ENCODE peak calls at places on chromosomes 2 and 18, in four cellular contexts. One of them, this sample, is unnamed. For H3K4me1, the result is how much of the 10 kb centered on the place peaks cover.

GRCh38 chr2:72581560-72582181 is 244.2 kb downstream of the EXOC6B start:
- DNase-seq in heart left ventricle: no peak
- DNase-seq in left ventricle myocardium inferior: no peak
- DNase-seq in iPS DF 6.9: peak
- DNase-seq in this sample: no peak

GRCh38 chr18:23406271-23406787 is 46.8 kb upstream of the RIOK3 start:
- DNase-seq in heart left ventricle: no peak
- DNase-seq in left ventricle myocardium inferior: no peak
- DNase-seq in iPS DF 6.9: no peak
- DNase-seq in this sample: no peak

GRCh38 chr2:44155577-44156446 is 12.9 kb upstream of the PPM1B start:
- DNase-seq in heart left ventricle: no peak
- DNase-seq in left ventricle myocardium inferior: no peak
- DNase-seq in iPS DF 6.9: no peak
- DNase-seq in this sample: no peak

GRCh38 chr2:216033403-216033802 is 20.1 kb upstream of the MREG start:
- DNase-seq in heart left ventricle: no peak
- DNase-seq in left ventricle myocardium inferior: no peak
- DNase-seq in iPS DF 6.9: no peak
- DNase-seq in this sample: no peak

GRCh38 chr18:27312853-27313252 is 127.7 kb upstream of the CHST9 start:
- DNase-seq in heart left ventricle: no peak
- DNase-seq in left ventricle myocardium inferior: no peak
- DNase-seq in iPS DF 6.9: no peak
- DNase-seq in this sample: no peak

GRCh38 chr2:216222650-216223352 is 113.7 kb downstream of the XRCC5 start:
- DNase-seq in heart left ventricle: no peak
- DNase-seq in left ventricle myocardium inferior: no peak
- DNase-seq in iPS DF 6.9: no peak
- DNase-seq in this sample: no peak

GRCh38 chr18:62452280-62452824 is 70.5 kb upstream of the ZCCHC2 start:
- DNase-seq in heart left ventricle: no peak
- DNase-seq in left ventricle myocardium inferior: no peak
- DNase-seq in iPS DF 6.9: no peak
- DNase-seq in this sample: peak

GRCh38 chr2:241895732-241896641 is 26.5 kb downstream of the RTP5 start:
- DNase-seq in heart left ventricle: peak
- DNase-seq in left ventricle myocardium inferior: no peak
- DNase-seq in iPS DF 6.9: no peak
- DNase-seq in this sample: peak

GRCh38 chr2:51079945-51080344 is 48.0 kb upstream of the NRXN1 start:
- DNase-seq in heart left ventricle: no peak
- DNase-seq in left ventricle myocardium inferior: no peak
- DNase-seq in iPS DF 6.9: no peak
- DNase-seq in this sample: no peak

GRCh38 chr18:58186258-58186948 is 142.4 kb downstream of the NEDD4L start:
- DNase-seq in heart left ventricle: no peak
- DNase-seq in left ventricle myocardium inferior: no peak
- DNase-seq in iPS DF 6.9: no peak
- DNase-seq in this sample: no peak

GRCh38 chr2:219772697-219773096 is 145.3 kb downstream of the SLC4A3 start:
- DNase-seq in heart left ventricle: no peak
- DNase-seq in left ventricle myocardium inferior: no peak
- DNase-seq in iPS DF 6.9: no peak
- DNase-seq in this sample: no peak

GRCh38 chr2:219765236-219765635 is 137.8 kb downstream of the SLC4A3 start:
- DNase-seq in heart left ventricle: no peak
- DNase-seq in left ventricle myocardium inferior: no peak
- DNase-seq in iPS DF 6.9: no peak
- DNase-seq in this sample: no peak

GRCh38 chr2:219766658-219767057 is 139.2 kb downstream of the SLC4A3 start:
- DNase-seq in heart left ventricle: peak
- DNase-seq in left ventricle myocardium inferior: peak
- DNase-seq in iPS DF 6.9: no peak
- DNase-seq in this sample: no peak

GRCh38 chr2:219772103-219772502 is 144.7 kb downstream of the SLC4A3 start:
- DNase-seq in heart left ventricle: no peak
- DNase-seq in left ventricle myocardium inferior: no peak
- DNase-seq in iPS DF 6.9: no peak
- DNase-seq in this sample: no peak

GRCh38 chr2:219769044-219770030 is 141.9 kb downstream of the SLC4A3 start:
- DNase-seq in heart left ventricle: peak
- DNase-seq in left ventricle myocardium inferior: peak
- DNase-seq in iPS DF 6.9: no peak
- DNase-seq in this sample: no peak
- H3K4me3 ChIP-seq in heart left ventricle: no peak
- H3K4me3 ChIP-seq in left ventricle myocardium inferior: peak
- H3K4me3 ChIP-seq in iPS DF 6.9: no peak
- H3K4me3 ChIP-seq in this sample: no peak

DNA sequence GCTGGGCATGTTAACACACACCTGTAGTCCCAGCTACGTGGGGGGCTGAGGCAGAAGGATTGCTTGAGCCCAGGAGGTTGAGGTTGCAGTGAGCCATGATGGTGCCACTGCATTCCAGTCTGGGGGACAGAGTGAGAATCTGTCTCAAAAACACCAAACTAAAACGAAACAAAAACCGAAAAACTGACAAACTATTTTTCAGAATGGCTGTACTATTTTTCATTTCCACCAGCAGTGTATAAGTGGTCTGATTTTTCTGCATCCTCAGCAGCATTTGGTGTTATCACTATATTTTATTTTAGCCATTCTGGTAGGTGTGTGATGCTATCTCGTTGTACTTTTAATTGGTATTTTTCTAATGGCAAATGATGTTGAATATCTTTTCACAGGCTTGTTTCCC is 95.2 kb downstream of the PDCL3 start:
- DNase-seq in heart left ventricle: no peak
- DNase-seq in left ventricle myocardium inferior: no peak
- DNase-seq in iPS DF 6.9: no peak
- DNase-seq in this sample: no peak
- H3K4me1 ChIP-seq in heart left ventricle: under half
- H3K4me1 ChIP-seq in left ventricle myocardium inferior: under half
- H3K4me1 ChIP-seq in iPS DF 6.9: under half
- H3K4me1 ChIP-seq in this sample: under half

DNA sequence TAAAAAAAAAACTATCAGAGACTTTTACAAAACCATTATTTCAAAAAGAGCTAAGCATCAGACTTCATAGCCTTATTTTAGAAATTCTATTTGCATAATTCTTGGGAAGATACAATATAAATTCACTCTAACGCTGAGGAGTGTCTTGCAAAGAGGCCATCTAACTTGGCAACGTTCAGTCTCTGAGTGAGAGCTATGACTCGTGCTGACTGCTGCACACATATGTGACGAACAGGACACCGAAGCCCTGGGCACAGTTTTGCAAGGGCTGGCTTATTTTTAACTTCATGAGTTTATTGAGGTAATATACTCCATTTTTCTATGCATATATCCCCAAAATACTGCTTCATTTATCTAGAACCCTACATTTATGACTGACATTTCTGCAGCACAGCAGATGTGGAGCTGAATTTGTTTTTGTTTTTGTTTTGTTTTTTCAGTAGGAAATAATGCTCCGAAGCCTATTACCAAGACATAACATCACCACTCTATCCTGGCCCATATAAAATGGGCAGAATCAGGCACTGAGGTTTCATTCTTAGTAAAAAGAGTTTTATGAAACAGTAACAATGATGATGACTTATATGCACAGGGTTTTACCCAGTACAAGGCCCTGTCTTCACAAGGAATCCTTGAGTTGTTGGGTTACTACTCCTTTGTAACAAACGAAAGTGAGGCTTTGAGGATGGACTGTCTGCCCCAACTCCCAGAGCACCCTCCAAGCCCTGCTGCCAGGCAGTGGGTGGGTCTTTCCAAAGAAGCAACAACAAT is 68.3 kb downstream of the CRACDL start:
- DNase-seq in heart left ventricle: no peak
- DNase-seq in left ventricle myocardium inferior: no peak
- DNase-seq in iPS DF 6.9: no peak
- DNase-seq in this sample: no peak
- H3K4me3 ChIP-seq in heart left ventricle: no peak
- H3K4me3 ChIP-seq in left ventricle myocardium inferior: no peak
- H3K4me3 ChIP-seq in iPS DF 6.9: no peak
- H3K4me3 ChIP-seq in this sample: no peak

GRCh38 chr2:37650548-37651101 is 20.8 kb downstream of the CDC42EP3 start:
- DNase-seq in heart left ventricle: no peak
- DNase-seq in left ventricle myocardium inferior: no peak
- DNase-seq in iPS DF 6.9: no peak
- DNase-seq in this sample: no peak
- H3K4me1 ChIP-seq in heart left ventricle: under half
- H3K4me1 ChIP-seq in left ventricle myocardium inferior: half or more
- H3K4me1 ChIP-seq in iPS DF 6.9: under half
- H3K4me1 ChIP-seq in this sample: under half

GRCh38 chr2:27306657-27307544 is 1.3 kb downstream of the UCN start:
- DNase-seq in heart left ventricle: no peak
- DNase-seq in left ventricle myocardium inferior: no peak
- DNase-seq in iPS DF 6.9: no peak
- DNase-seq in this sample: no peak

GRCh38 chr2:27305516-27305915 is 2.7 kb downstream of the UCN start:
- DNase-seq in heart left ventricle: no peak
- DNase-seq in left ventricle myocardium inferior: no peak
- DNase-seq in iPS DF 6.9: no peak
- DNase-seq in this sample: no peak

GRCh38 chr2:27307545-27308358 is 493 bp downstream of the UCN start:
- DNase-seq in heart left ventricle: no peak
- DNase-seq in left ventricle myocardium inferior: no peak
- DNase-seq in iPS DF 6.9: no peak
- DNase-seq in this sample: no peak

GRCh38 chr2:27304488-27305240 is 3.6 kb downstream of the UCN start:
- DNase-seq in heart left ventricle: no peak
- DNase-seq in left ventricle myocardium inferior: no peak
- DNase-seq in iPS DF 6.9: no peak
- DNase-seq in this sample: no peak

DNA sequence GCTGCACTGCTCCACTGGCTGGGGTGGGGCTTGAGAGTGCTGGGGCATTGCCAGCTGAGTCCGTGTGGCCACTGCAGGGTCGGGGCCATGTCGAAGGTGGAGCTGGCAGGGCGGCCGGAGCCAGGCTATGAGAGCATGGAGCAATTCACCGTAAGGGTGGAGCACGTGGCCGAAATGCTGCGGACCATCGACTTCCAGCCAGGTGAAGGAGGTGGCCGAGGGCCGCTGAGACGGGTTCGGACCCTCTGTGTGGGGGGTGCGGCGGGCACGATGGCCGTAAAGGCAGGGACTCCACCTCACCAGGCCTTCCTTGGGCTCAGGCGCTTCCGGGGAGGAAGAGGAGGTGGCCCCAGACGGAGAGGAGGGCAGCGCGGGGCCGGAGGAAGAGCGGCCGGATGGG is 2.1 kb downstream of the UCN start:
- DNase-seq in heart left ventricle: no peak
- DNase-seq in left ventricle myocardium inferior: no peak
- DNase-seq in iPS DF 6.9: no peak
- DNase-seq in this sample: no peak
- H3K4me3 ChIP-seq in heart left ventricle: peak
- H3K4me3 ChIP-seq in left ventricle myocardium inferior: peak
- H3K4me3 ChIP-seq in iPS DF 6.9: no peak
- H3K4me3 ChIP-seq in this sample: no peak

DNA sequence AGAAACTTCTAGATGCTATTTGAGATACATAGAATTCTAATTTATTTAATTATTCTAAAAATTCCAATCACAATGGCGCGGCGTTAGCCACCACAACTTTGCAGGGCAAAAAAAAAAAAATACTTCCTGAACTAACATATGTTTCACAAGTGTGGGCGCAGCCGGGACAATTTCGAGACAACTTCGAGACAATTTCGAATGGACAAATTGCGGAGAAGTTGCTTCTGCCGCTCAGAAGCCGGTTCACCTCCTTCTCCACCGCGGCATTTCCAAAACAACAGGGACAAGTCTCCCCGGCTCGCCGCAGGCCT is 843 bp downstream of the PAX3 start:
- DNase-seq in heart left ventricle: no peak
- DNase-seq in left ventricle myocardium inferior: no peak
- DNase-seq in iPS DF 6.9: no peak
- DNase-seq in this sample: no peak
- H3K4me1 ChIP-seq in heart left ventricle: under half
- H3K4me1 ChIP-seq in left ventricle myocardium inferior: under half
- H3K4me1 ChIP-seq in iPS DF 6.9: under half
- H3K4me1 ChIP-seq in this sample: under half

GRCh38 chr2:239253705-239254104 is 147.1 kb downstream of the HDAC4 start:
- DNase-seq in heart left ventricle: no peak
- DNase-seq in left ventricle myocardium inferior: no peak
- DNase-seq in iPS DF 6.9: no peak
- DNase-seq in this sample: peak

GRCh38 chr2:239253264-239253663 is 147.6 kb downstream of the HDAC4 start:
- DNase-seq in heart left ventricle: no peak
- DNase-seq in left ventricle myocardium inferior: no peak
- DNase-seq in iPS DF 6.9: no peak
- DNase-seq in this sample: no peak

GRCh38 chr2:239250216-239251071 is 150.4 kb downstream of the HDAC4 start:
- DNase-seq in heart left ventricle: no peak
- DNase-seq in left ventricle myocardium inferior: no peak
- DNase-seq in iPS DF 6.9: no peak
- DNase-seq in this sample: peak

GRCh38 chr2:239251971-239252370 is 148.8 kb downstream of the HDAC4 start:
- DNase-seq in heart left ventricle: no peak
- DNase-seq in left ventricle myocardium inferior: no peak
- DNase-seq in iPS DF 6.9: no peak
- DNase-seq in this sample: no peak

GRCh38 chr2:239252433-239253200 is 148.2 kb downstream of the HDAC4 start:
- DNase-seq in heart left ventricle: peak
- DNase-seq in left ventricle myocardium inferior: peak
- DNase-seq in iPS DF 6.9: no peak
- DNase-seq in this sample: peak
- H3K4me3 ChIP-seq in heart left ventricle: peak
- H3K4me3 ChIP-seq in left ventricle myocardium inferior: peak
- H3K4me3 ChIP-seq in iPS DF 6.9: no peak
- H3K4me3 ChIP-seq in this sample: no peak

GRCh38 chr2:238287702-238288649 is at the start of gene PER2:
- DNase-seq in heart left ventricle: peak
- DNase-seq in left ventricle myocardium inferior: peak
- DNase-seq in iPS DF 6.9: no peak
- DNase-seq in this sample: no peak

GRCh38 chr2:238290079-238290478 is 1.7 kb upstream of the PER2 start:
- DNase-seq in heart left ventricle: peak
- DNase-seq in left ventricle myocardium inferior: peak
- DNase-seq in iPS DF 6.9: no peak
- DNase-seq in this sample: peak

GRCh38 chr2:238289574-238289973 is 1.2 kb upstream of the PER2 start:
- DNase-seq in heart left ventricle: no peak
- DNase-seq in left ventricle myocardium inferior: no peak
- DNase-seq in iPS DF 6.9: no peak
- DNase-seq in this sample: no peak

GRCh38 chr2:238286987-238287386 is 1.4 kb downstream of the PER2 start:
- DNase-seq in heart left ventricle: no peak
- DNase-seq in left ventricle myocardium inferior: no peak
- DNase-seq in iPS DF 6.9: no peak
- DNase-seq in this sample: peak

GRCh38 chr2:238288650-238289573 is 502 bp upstream of the PER2 start:
- DNase-seq in heart left ventricle: peak
- DNase-seq in left ventricle myocardium inferior: peak
- DNase-seq in iPS DF 6.9: peak
- DNase-seq in this sample: peak
- H3K4me1 ChIP-seq in heart left ventricle: under half
- H3K4me1 ChIP-seq in left ventricle myocardium inferior: half or more
- H3K4me1 ChIP-seq in iPS DF 6.9: under half
- H3K4me1 ChIP-seq in this sample: under half